ENCODE peak calls at places on chromosomes 16 and 17, in eight cellular contexts. Y, Z, N, B, F, L, X and Q are unnamed samples.

GRCh38 chr16:4372315-4372577 is 598 bp downstream of the VASN start:
- DNase-seq in Y (no peak), Z (no peak), N (no peak), B (no peak), F (no peak), L (no peak), X (no peak), Q (no peak)

GRCh38 chr17:29699283-29699682 is 76.6 kb upstream of the CORO6 start:
- DNase-seq in Y (no peak), Z (no peak), N (no peak), B (no peak), F (no peak), L (no peak), X (no peak), Q (no peak)

GRCh38 chr17:31061678-31062077 is 33.1 kb upstream of the NF1 start:
- DNase-seq in Y (no peak), Z (peak; percentile 27), N (peak; percentile 56), B (peak; percentile 53), F (no peak), L (no peak), X (peak; percentile 75), Q (peak; percentile 14)

GRCh38 chr17:47095268-47095667 is 93.8 kb downstream of the CDC27 start:
- DNase-seq in Y (no peak), Z (no peak), N (no peak), B (no peak), F (no peak), L (no peak), X (no peak), Q (peak; percentile 22)

GRCh38 chr16:4601317-4602186 is 13.1 kb downstream of the UBALD1 start:
- DNase-seq in Y (no peak), Z (no peak), N (no peak), B (no peak), F (peak; percentile 36), L (no peak), X (no peak), Q (peak; percentile 53)

GRCh38 chr17:13933597-13934276 is 135.6 kb upstream of the COX10 start:
- DNase-seq in Y (no peak), Z (no peak), N (no peak), B (no peak), F (no peak), L (no peak), X (no peak), Q (no peak)

GRCh38 chr16:2981177-2981898 is 1.1 kb upstream of the PKMYT1 start:
- DNase-seq in Y (no peak), Z (no peak), N (no peak), B (peak; percentile 85), F (no peak), L (no peak), X (peak; percentile 60), Q (no peak)

GRCh38 chr16:86211800-86212199 is 298.5 kb upstream of the FOXF1 start:
- DNase-seq in Y (no peak), Z (no peak), N (peak; percentile 30), B (no peak), F (no peak), L (peak; percentile 72), X (no peak), Q (no peak)

GRCh38 chr17:50935201-50936124 is 69.3 kb upstream of the TOB1 start:
- DNase-seq in Y (peak; percentile 77), Z (no peak), N (no peak), B (no peak), F (no peak), L (no peak), X (no peak), Q (no peak)

GRCh38 chr17:74426551-74427047 is 5.3 kb upstream of the GPRC5C start:
- DNase-seq in Y (no peak), Z (no peak), N (no peak), B (no peak), F (no peak), L (no peak), X (peak; percentile 36), Q (peak; percentile 61)

GRCh38 chr17:47286198-47286914 is 32.7 kb downstream of the ITGB3 start:
- DNase-seq in Y (no peak), Z (no peak), N (peak; percentile 18), B (no peak), F (no peak), L (no peak), X (no peak), Q (peak; percentile 68)

GRCh38 chr16:16871196-16871595 is 492.3 kb downstream of the NPIPA7 start:
- DNase-seq in Y (no peak), Z (no peak), N (no peak), B (peak; percentile 18), F (no peak), L (no peak), X (peak; percentile 53), Q (no peak)

GRCh38 chr17:44757918-44758413 is 822 bp upstream of the ADAM11 start:
- DNase-seq in Y (no peak), Z (no peak), N (no peak), B (no peak), F (no peak), L (no peak), X (no peak), Q (no peak)
- TF ChIP-seq EZH2phosphoT487 in Y (no peak), Z (no peak), N (no peak), B (no peak), F (no peak), L (no peak), X (no peak), Q (no peak)

GRCh38 chr17:44384281-44384822 is 5.1 kb downstream of the ITGA2B start:
- DNase-seq in Y (no peak), Z (no peak), N (no peak), B (peak; percentile 62), F (peak; percentile 25), L (no peak), X (no peak), Q (no peak)

GRCh38 chr17:44383861-44384260 is 5.6 kb downstream of the ITGA2B start:
- DNase-seq in Y (no peak), Z (no peak), N (no peak), B (no peak), F (no peak), L (no peak), X (no peak), Q (no peak)

GRCh38 chr17:44385287-44386181 is 3.9 kb downstream of the ITGA2B start:
- DNase-seq in Y (peak; percentile 87), Z (peak; percentile 76), N (peak; percentile 47), B (peak; percentile 94), F (peak; percentile 97), L (peak; percentile 61), X (peak; percentile 96), Q (peak; percentile 73)

GRCh38 chr17:44386182-44386525 is 3.3 kb downstream of the ITGA2B start:
- DNase-seq in Y (no peak), Z (no peak), N (no peak), B (no peak), F (no peak), L (no peak), X (no peak), Q (no peak)

DNA sequence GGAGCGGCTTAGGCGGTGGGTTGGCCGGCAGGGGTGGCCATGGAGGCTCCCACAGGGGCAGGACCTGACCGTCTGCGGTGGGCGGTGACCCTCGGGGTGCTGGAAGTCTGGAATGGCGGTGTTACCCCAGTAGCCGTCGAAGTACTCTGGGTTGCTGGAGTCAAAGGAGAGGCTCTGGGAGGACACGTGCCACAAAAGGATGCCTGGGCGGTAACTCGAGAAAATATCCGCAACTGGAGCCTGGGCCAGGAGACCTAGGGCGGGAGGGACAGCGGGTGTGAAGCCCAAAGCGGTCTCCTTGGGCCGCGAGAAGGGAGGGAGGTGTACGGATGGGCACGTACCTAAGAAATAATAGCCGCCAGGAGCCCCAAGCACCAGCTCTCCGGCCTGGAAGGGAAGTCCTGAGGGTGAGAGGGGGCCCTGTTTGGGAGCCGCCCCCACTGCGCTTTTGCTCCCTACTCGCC is 4.6 kb downstream of the ITGA2B start:
- DNase-seq in Y (no peak), Z (no peak), N (no peak), B (no peak), F (no peak), L (no peak), X (peak; percentile 68), Q (peak; percentile 33)
- H3K4me2 ChIP-seq in Y (peak overlapping the region; percentile 100), Z (peak overlapping the region; percentile 98), N (peak overlapping the region; percentile 68), B (peak overlapping the region; percentile 72), F (peak overlapping the region; percentile 91), L (peak overlapping the region; percentile 98), X (peak overlapping the region; percentile 98), Q (peak overlapping the region; percentile 80)

GRCh38 chr17:4998666-4999428 is 1.1 kb downstream of the KIF1C start:
- DNase-seq in Y (peak; percentile 2), Z (no peak), N (peak; percentile 34), B (peak; percentile 43), F (no peak), L (no peak), X (peak; percentile 51), Q (peak; percentile 38)

GRCh38 chr17:5000237-5000639 is 2.5 kb downstream of the KIF1C start:
- DNase-seq in Y (no peak), Z (no peak), N (no peak), B (no peak), F (no peak), L (no peak), X (peak; percentile 23), Q (peak; percentile 27)

GRCh38 chr17:4997302-4998026 is at the start of the genes INCA1 and KIF1C:
- DNase-seq in Y (peak; percentile 85), Z (peak; percentile 93), N (peak; percentile 95), B (peak; percentile 96), F (peak; percentile 99), L (peak; percentile 72), X (peak; percentile 96), Q (peak; percentile 97)

GRCh38 chr17:4999429-5000093 is 1.8 kb downstream of the KIF1C start:
- DNase-seq in Y (no peak), Z (no peak), N (no peak), B (no peak), F (no peak), L (no peak), X (no peak), Q (no peak)

GRCh38 chr17:4998027-4998665 is 396 bp downstream of the KIF1C start:
- DNase-seq in Y (no peak), Z (no peak), N (no peak), B (peak; percentile 90), F (peak; percentile 67), L (no peak), X (peak; percentile 85), Q (no peak)
- TF ChIP-seq EZH2phosphoT487 in Y (no peak), Z (no peak), N (no peak), B (no peak), F (no peak), L (no peak), X (no peak), Q (no peak)

GRCh38 chr17:76495663-76496400 is 5.4 kb downstream of the RHBDF2 start:
- DNase-seq in Y (no peak), Z (no peak), N (no peak), B (no peak), F (no peak), L (no peak), X (no peak), Q (no peak)

GRCh38 chr17:76493505-76494167 is 7.6 kb downstream of the RHBDF2 start:
- DNase-seq in Y (no peak), Z (peak; percentile 22), N (peak; percentile 52), B (no peak), F (no peak), L (no peak), X (no peak), Q (no peak)

GRCh38 chr17:76491271-76492184 is 9.7 kb downstream of the RHBDF2 start:
- DNase-seq in Y (no peak), Z (no peak), N (peak; percentile 83), B (no peak), F (no peak), L (no peak), X (no peak), Q (no peak)

GRCh38 chr17:76492250-76492988 is 8.8 kb downstream of the RHBDF2 start:
- DNase-seq in Y (no peak), Z (no peak), N (peak; percentile 81), B (no peak), F (no peak), L (no peak), X (no peak), Q (no peak)

GRCh38 chr17:76492989-76493501 is 8.2 kb downstream of the RHBDF2 start:
- DNase-seq in Y (peak; percentile 33), Z (peak; percentile 81), N (peak; percentile 81), B (no peak), F (no peak), L (no peak), X (no peak), Q (peak; percentile 76)
- H3K4me2 ChIP-seq in Y (peak overlapping the region; percentile 8), Z (peak overlapping the region; percentile 75), N (peak overlapping the region; percentile 98), B (peak overlapping the region; percentile 3), F (peak overlapping the region; percentile 38), L (peak overlapping the region; percentile 31), X (peak overlapping the region; percentile 14), Q (no peak overlapping the region)